ENCODE peak calls at places on chromosome 5, in ten cellular contexts. One of them, this sample, is unnamed.

GRCh38 chr5:56142233-56142619 is 90.9 kb downstream of the ANKRD55 start:
- DNase-seq in astrocyte of the spinal cord: no peak
- DNase-seq in mucosa of descending colon: no peak
- DNase-seq in dorsolateral prefrontal cortex: no peak
- DNase-seq in fibroblast of lung: no peak
- DNase-seq in Peyer's patch: no peak
- DNase-seq in adrenal gland: no peak
- DNase-seq in keratinocyte: no peak
- DNase-seq in uterus: no peak
- DNase-seq in heart left ventricle: no peak
- DNase-seq in this sample: no peak

GRCh38 chr5:79236364-79236969 is 536 bp downstream of the JMY start:
- DNase-seq in astrocyte of the spinal cord: peak; percentile 6
- DNase-seq in mucosa of descending colon: peak; percentile 35
- DNase-seq in dorsolateral prefrontal cortex: no peak
- DNase-seq in fibroblast of lung: no peak
- DNase-seq in Peyer's patch: no peak
- DNase-seq in adrenal gland: peak; percentile 25
- DNase-seq in keratinocyte: no peak
- DNase-seq in uterus: peak; percentile 21
- DNase-seq in heart left ventricle: peak; percentile 67
- DNase-seq in this sample: no peak

GRCh38 chr5:172835246-172836030 is 1.4 kb downstream of the ERGIC1 start:
- DNase-seq in astrocyte of the spinal cord: no peak
- DNase-seq in mucosa of descending colon: no peak
- DNase-seq in dorsolateral prefrontal cortex: no peak
- DNase-seq in fibroblast of lung: no peak
- DNase-seq in Peyer's patch: no peak
- DNase-seq in adrenal gland: no peak
- DNase-seq in keratinocyte: no peak
- DNase-seq in uterus: no peak
- DNase-seq in heart left ventricle: no peak
- DNase-seq in this sample: peak; percentile 69

GRCh38 chr5:171681061-171681460 is 104.6 kb upstream of the SMIM23 start:
- DNase-seq in astrocyte of the spinal cord: no peak
- DNase-seq in mucosa of descending colon: no peak
- DNase-seq in dorsolateral prefrontal cortex: no peak
- DNase-seq in fibroblast of lung: no peak
- DNase-seq in Peyer's patch: no peak
- DNase-seq in adrenal gland: no peak
- DNase-seq in keratinocyte: no peak
- DNase-seq in uterus: no peak
- DNase-seq in heart left ventricle: no peak
- DNase-seq in this sample: no peak

GRCh38 chr5:102411-103043 is 10.6 kb downstream of the PLEKHG4B start:
- DNase-seq in astrocyte of the spinal cord: no peak
- DNase-seq in mucosa of descending colon: no peak
- DNase-seq in dorsolateral prefrontal cortex: no peak
- DNase-seq in fibroblast of lung: peak; percentile 6
- DNase-seq in Peyer's patch: no peak
- DNase-seq in adrenal gland: no peak
- DNase-seq in keratinocyte: no peak
- DNase-seq in uterus: no peak
- DNase-seq in heart left ventricle: peak; percentile 17
- DNase-seq in this sample: no peak

GRCh38 chr5:139669681-139670368 is 21.7 kb downstream of the CXXC5 start:
- DNase-seq in astrocyte of the spinal cord: no peak
- DNase-seq in mucosa of descending colon: no peak
- DNase-seq in dorsolateral prefrontal cortex: no peak
- DNase-seq in fibroblast of lung: no peak
- DNase-seq in Peyer's patch: peak; percentile 83
- DNase-seq in adrenal gland: peak; percentile 66
- DNase-seq in keratinocyte: no peak
- DNase-seq in uterus: no peak
- DNase-seq in heart left ventricle: no peak
- DNase-seq in this sample: no peak

GRCh38 chr5:168706655-168707069 is 127.5 kb upstream of the PANK3 start:
- DNase-seq in astrocyte of the spinal cord: peak; percentile 38
- DNase-seq in mucosa of descending colon: no peak
- DNase-seq in dorsolateral prefrontal cortex: no peak
- DNase-seq in fibroblast of lung: peak; percentile 20
- DNase-seq in Peyer's patch: no peak
- DNase-seq in adrenal gland: peak; percentile 41
- DNase-seq in keratinocyte: no peak
- DNase-seq in uterus: no peak
- DNase-seq in heart left ventricle: no peak
- DNase-seq in this sample: no peak

GRCh38 chr5:78287833-78288232 is 6.7 kb downstream of the AP3B1 start:
- DNase-seq in astrocyte of the spinal cord: peak; percentile 70
- DNase-seq in mucosa of descending colon: no peak
- DNase-seq in dorsolateral prefrontal cortex: no peak
- DNase-seq in fibroblast of lung: peak; percentile 64
- DNase-seq in Peyer's patch: no peak
- DNase-seq in adrenal gland: peak; percentile 43
- DNase-seq in keratinocyte: peak; percentile 9
- DNase-seq in uterus: no peak
- DNase-seq in heart left ventricle: no peak
- DNase-seq in this sample: no peak

GRCh38 chr5:91288117-91288516 is 95.0 kb downstream of the ARRDC3 start:
- DNase-seq in astrocyte of the spinal cord: peak; percentile 79
- DNase-seq in mucosa of descending colon: no peak
- DNase-seq in dorsolateral prefrontal cortex: no peak
- DNase-seq in fibroblast of lung: peak; percentile 87
- DNase-seq in Peyer's patch: no peak
- DNase-seq in adrenal gland: no peak
- DNase-seq in keratinocyte: no peak
- DNase-seq in uterus: no peak
- DNase-seq in heart left ventricle: no peak
- DNase-seq in this sample: no peak

DNA sequence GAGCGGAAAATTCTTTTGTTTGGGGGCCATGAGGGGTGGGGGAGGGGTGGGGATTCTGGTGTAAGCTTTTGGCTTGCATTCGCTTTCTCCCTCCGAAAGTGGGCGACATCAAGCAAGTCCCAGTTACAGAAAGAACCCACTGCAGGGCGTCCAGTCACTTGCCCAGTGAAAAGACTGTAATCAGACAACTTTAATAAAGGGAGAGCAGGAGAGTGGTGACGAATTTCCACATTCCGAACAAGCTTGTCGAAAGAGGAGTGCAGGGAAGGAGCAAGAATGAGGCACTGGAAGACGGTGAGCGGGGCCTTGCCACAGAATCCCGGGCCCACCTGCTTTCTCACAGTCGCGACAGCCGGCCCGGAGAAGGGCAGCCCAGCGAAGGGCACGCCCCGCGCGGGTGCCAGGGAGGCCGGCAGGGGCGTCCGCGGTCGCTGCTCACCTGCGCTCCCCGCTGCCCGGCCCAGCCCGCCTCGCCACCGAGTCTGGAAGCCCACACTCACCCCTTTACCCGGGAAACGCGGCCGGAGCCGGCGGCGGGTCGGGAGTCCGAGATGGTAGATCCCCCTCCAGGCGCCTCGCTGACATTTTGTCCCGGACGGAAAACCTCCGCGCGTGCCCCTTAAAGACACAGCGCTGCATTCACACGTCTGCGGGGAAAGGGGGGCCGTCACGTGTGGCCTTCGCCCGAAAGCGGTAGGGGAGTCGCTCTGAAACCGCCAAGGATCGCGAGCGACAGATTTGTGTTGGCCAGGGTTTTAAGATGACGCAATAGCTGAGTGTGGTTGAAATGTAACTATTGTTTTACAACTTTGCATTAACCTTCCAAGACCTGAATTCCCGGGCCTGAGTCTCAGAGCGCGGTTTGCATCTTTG is at the start of gene ZBED3:
- DNase-seq in astrocyte of the spinal cord: peak; percentile 89
- DNase-seq in mucosa of descending colon: peak; percentile 79
- DNase-seq in dorsolateral prefrontal cortex: peak; percentile 63
- DNase-seq in fibroblast of lung: peak; percentile 95
- DNase-seq in Peyer's patch: peak; percentile 66
- DNase-seq in adrenal gland: peak; percentile 74
- DNase-seq in keratinocyte: no peak
- DNase-seq in uterus: peak; percentile 77
- DNase-seq in heart left ventricle: peak; percentile 78
- DNase-seq in this sample: peak; percentile 83
- TF ChIP-seq CTCF in astrocyte of the spinal cord: peak; percentile 27
- TF ChIP-seq CTCF in mucosa of descending colon: no peak
- TF ChIP-seq CTCF in dorsolateral prefrontal cortex: peak; percentile 37
- TF ChIP-seq CTCF in fibroblast of lung: peak; percentile 43
- TF ChIP-seq CTCF in Peyer's patch: peak; percentile 31
- TF ChIP-seq CTCF in adrenal gland: peak; percentile 3
- TF ChIP-seq CTCF in keratinocyte: no peak
- TF ChIP-seq CTCF in uterus: no peak
- TF ChIP-seq CTCF in heart left ventricle: peak; percentile 24
- TF ChIP-seq CTCF in this sample: no peak

DNA sequence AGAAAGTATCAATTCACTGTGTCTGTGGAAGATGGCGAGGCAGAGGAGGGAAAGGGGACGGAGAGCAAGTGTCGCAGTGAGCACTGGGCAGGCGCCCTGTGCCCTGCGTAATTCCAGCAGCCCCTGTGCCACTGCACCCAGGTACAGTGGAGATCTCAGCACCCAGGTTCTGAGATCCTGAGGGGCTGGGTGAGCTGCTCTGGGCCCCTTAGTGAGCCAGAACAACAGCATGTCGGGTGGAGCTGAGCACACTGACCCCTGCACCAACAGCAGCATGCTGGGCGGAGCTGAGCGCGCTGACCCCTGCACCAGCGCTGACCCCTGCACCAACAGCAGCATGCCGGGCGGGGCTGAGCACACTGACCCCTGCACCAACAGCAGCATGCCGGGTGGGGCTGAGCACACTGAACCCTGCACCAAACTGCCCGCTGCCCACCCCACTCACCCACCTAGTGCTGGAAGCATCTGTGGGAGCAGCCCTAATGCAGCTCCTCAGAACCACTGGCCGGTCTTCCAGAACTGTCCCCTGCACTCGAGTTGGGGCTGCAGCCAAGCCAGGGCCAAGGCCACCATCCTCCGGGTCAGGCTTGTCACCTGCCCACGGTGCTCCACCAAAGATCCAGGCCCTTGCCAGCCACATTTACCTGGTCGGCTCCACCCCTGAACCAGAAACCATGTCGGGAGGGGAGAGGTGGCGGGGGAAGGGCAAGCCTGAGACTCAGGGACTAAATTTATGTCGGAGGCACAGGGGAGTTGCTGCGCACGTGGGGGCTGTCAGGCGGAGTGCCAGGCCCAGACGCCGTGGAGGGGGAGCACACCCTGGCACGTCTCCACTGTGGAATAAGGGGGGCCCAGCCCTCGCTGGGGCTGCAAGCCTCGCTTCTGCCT is 80.4 kb downstream of the ADAMTS2 start:
- DNase-seq in astrocyte of the spinal cord: no peak
- DNase-seq in mucosa of descending colon: no peak
- DNase-seq in dorsolateral prefrontal cortex: peak; percentile 9
- DNase-seq in fibroblast of lung: no peak
- DNase-seq in Peyer's patch: no peak
- DNase-seq in adrenal gland: no peak
- DNase-seq in keratinocyte: no peak
- DNase-seq in uterus: peak; percentile 24
- DNase-seq in heart left ventricle: peak; percentile 49
- DNase-seq in this sample: peak; percentile 70
- H3K4me3 ChIP-seq in astrocyte of the spinal cord: no peak overlapping the region
- H3K4me3 ChIP-seq in mucosa of descending colon: no peak overlapping the region
- H3K4me3 ChIP-seq in dorsolateral prefrontal cortex: peak overlapping the region; percentile 18
- H3K4me3 ChIP-seq in fibroblast of lung: no peak overlapping the region
- H3K4me3 ChIP-seq in Peyer's patch: no peak overlapping the region
- H3K4me3 ChIP-seq in adrenal gland: no peak overlapping the region
- H3K4me3 ChIP-seq in keratinocyte: no peak overlapping the region
- H3K4me3 ChIP-seq in uterus: no peak overlapping the region
- H3K4me3 ChIP-seq in heart left ventricle: no peak overlapping the region
- H3K4me3 ChIP-seq in this sample: peak overlapping the region; percentile 57

GRCh38 chr5:6525910-6526309 is 77.3 kb downstream of the UBE2QL1 start:
- DNase-seq in astrocyte of the spinal cord: no peak
- DNase-seq in mucosa of descending colon: peak; percentile 39
- DNase-seq in dorsolateral prefrontal cortex: no peak
- DNase-seq in fibroblast of lung: no peak
- DNase-seq in Peyer's patch: no peak
- DNase-seq in adrenal gland: peak; percentile 29
- DNase-seq in keratinocyte: no peak
- DNase-seq in uterus: no peak
- DNase-seq in heart left ventricle: no peak
- DNase-seq in this sample: no peak
- TF ChIP-seq CTCF in astrocyte of the spinal cord: no peak
- TF ChIP-seq CTCF in mucosa of descending colon: no peak
- TF ChIP-seq CTCF in dorsolateral prefrontal cortex: no peak
- TF ChIP-seq CTCF in fibroblast of lung: no peak
- TF ChIP-seq CTCF in Peyer's patch: no peak
- TF ChIP-seq CTCF in adrenal gland: peak; percentile 8
- TF ChIP-seq CTCF in keratinocyte: peak; percentile 38
- TF ChIP-seq CTCF in uterus: no peak
- TF ChIP-seq CTCF in heart left ventricle: peak; percentile 42
- TF ChIP-seq CTCF in this sample: no peak

DNA sequence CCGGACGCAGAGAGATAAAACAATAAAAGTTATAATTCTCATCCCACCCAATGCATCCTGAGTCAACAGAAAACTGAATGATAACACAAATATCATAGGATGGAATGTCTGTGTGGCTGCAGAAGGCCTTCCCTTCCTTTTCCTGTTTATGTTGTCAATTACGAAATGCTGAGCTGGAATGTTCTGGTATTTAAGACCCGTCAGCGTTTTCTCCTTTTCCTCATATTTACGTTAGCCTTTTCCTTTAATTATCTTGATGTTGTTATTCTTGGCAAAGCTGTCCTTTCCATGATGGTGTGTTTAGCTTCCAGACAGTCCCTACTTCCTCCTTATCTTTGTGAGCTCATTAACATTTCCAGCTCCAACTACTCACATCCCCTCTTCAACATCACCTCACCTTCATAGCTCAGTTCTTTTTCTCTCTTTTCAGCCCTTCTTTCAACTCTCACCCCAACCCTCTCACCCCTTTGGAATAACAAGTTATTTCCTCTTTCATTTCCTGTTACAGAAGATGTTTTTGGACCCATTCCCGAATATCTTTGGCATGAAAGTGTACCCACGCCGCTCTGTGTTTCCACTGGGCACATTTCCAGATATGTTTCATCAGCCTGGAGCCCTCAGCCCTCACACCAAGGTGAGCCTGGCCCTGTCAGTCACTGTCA is 221.6 kb downstream of the NR2F1-AS1 start:
- DNase-seq in astrocyte of the spinal cord: peak; percentile 82
- DNase-seq in mucosa of descending colon: no peak
- DNase-seq in dorsolateral prefrontal cortex: no peak
- DNase-seq in fibroblast of lung: peak; percentile 93
- DNase-seq in Peyer's patch: no peak
- DNase-seq in adrenal gland: peak; percentile 14
- DNase-seq in keratinocyte: no peak
- DNase-seq in uterus: no peak
- DNase-seq in heart left ventricle: no peak
- DNase-seq in this sample: no peak
- H3K4me3 ChIP-seq in astrocyte of the spinal cord: no peak overlapping the region
- H3K4me3 ChIP-seq in mucosa of descending colon: no peak overlapping the region
- H3K4me3 ChIP-seq in dorsolateral prefrontal cortex: no peak overlapping the region
- H3K4me3 ChIP-seq in fibroblast of lung: no peak overlapping the region
- H3K4me3 ChIP-seq in Peyer's patch: no peak overlapping the region
- H3K4me3 ChIP-seq in adrenal gland: no peak overlapping the region
- H3K4me3 ChIP-seq in keratinocyte: peak overlapping the region; percentile 25
- H3K4me3 ChIP-seq in uterus: no peak overlapping the region
- H3K4me3 ChIP-seq in heart left ventricle: no peak overlapping the region
- H3K4me3 ChIP-seq in this sample: no peak overlapping the region

DNA sequence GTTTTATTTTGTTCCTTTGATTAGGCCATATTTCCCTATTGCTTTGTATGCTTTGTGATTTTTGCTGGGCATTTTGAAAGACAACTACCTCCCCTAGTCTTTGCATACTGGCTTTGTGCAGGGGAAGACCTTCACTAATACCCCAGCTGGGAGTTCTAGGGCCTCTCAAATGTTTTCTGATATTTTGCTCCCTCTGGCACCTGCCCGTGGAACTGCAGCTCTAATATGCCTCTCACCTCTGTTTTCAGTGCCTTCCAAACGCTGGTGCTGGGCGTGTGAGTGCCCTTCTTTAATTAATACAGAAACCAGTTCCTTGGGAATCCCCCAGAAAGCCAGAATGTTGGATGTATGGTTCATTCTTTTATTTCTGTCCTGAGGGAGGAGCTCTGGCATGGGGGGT is 204.5 kb downstream of the COMMD10 start:
- DNase-seq in astrocyte of the spinal cord: no peak
- DNase-seq in mucosa of descending colon: no peak
- DNase-seq in dorsolateral prefrontal cortex: no peak
- DNase-seq in fibroblast of lung: no peak
- DNase-seq in Peyer's patch: no peak
- DNase-seq in adrenal gland: no peak
- DNase-seq in keratinocyte: no peak
- DNase-seq in uterus: no peak
- DNase-seq in heart left ventricle: no peak
- DNase-seq in this sample: no peak
- TF ChIP-seq CTCF in astrocyte of the spinal cord: peak; percentile 16
- TF ChIP-seq CTCF in mucosa of descending colon: no peak
- TF ChIP-seq CTCF in dorsolateral prefrontal cortex: no peak
- TF ChIP-seq CTCF in fibroblast of lung: no peak
- TF ChIP-seq CTCF in Peyer's patch: no peak
- TF ChIP-seq CTCF in adrenal gland: no peak
- TF ChIP-seq CTCF in keratinocyte: peak; percentile 16
- TF ChIP-seq CTCF in uterus: no peak
- TF ChIP-seq CTCF in heart left ventricle: no peak
- TF ChIP-seq CTCF in this sample: no peak